ENCODE peak calls at places on chromosomes 1 and 21, in six cellular contexts. K is M059J; P is retinal pigment epithelial cell; R is RWPE1; N is stimulated activated CD8-positive, alpha-beta memory T cell treated with anti-CD3 and anti-CD28 coated beads, Interleukin-7, amount 100 ng/mL, for 1 hour; D is activated CD4-positive, alpha-beta T cell treated with anti-CD3 and anti-CD28 coated beads for 4 hours. H is an unnamed sample.
A peak's percentile ranks its signal among the peaks of the same experiment; 100 is the strongest.

GRCh38 chr1:21669287-21670058 is at the start of gene RAP1GAP:
- DNase-seq in K (no peak), D (no peak), R (no peak), N (no peak), P (no peak), H (no peak)

GRCh38 chr1:159828916-159829634 is 2.4 kb downstream of the SLAMF8 start:
- DNase-seq in N (no peak), D (no peak), K (no peak), R (no peak), P (no peak), H (peak; percentile 35)

GRCh38 chr1:27058976-27059688 is 46.5 kb upstream of the TENT5B start:
- DNase-seq in D (no peak), N (no peak), P (no peak), R (no peak), K (no peak), H (no peak)

GRCh38 chr1:239555350-239555749 is 169.0 kb downstream of the CHRM3 start:
- DNase-seq in P (no peak), R (no peak), D (no peak), N (no peak), K (no peak), H (peak; percentile 7)

GRCh38 chr1:100883963-100884362 is 10.7 kb downstream of the EXTL2 start:
- DNase-seq in R (peak; percentile 64), N (no peak), K (peak; percentile 62), P (no peak), D (no peak), H (no peak)

GRCh38 chr21:21366277-21366676 is 368.1 kb downstream of the NCAM2 start:
- DNase-seq in D (no peak), P (no peak), N (no peak), R (no peak), K (no peak), H (no peak)

GRCh38 chr1:63818567-63819340 is 44.9 kb downstream of the ROR1 start:
- DNase-seq in R (no peak), P (no peak), D (no peak), K (peak; percentile 52), N (no peak), H (no peak)

GRCh38 chr1:67749844-67750689 is 65.1 kb downstream of the GADD45A start:
- DNase-seq in P (peak; percentile 77), D (no peak), N (no peak), R (peak; percentile 82), K (peak; percentile 98), H (no peak)

GRCh38 chr1:180841460-180841859 is 71.2 kb upstream of the KIAA1614 start:
- DNase-seq in P (no peak), R (no peak), N (no peak), K (no peak), D (no peak), H (no peak)

GRCh38 chr1:21241761-21242581 is 48.3 kb downstream of the ECE1 start:
- DNase-seq in N (no peak), K (peak; percentile 54), D (no peak), P (no peak), R (no peak), H (no peak)

GRCh38 chr21:34965200-34966174 is 83.6 kb downstream of the RUNX1 start:
- DNase-seq in R (no peak), P (no peak), N (no peak), K (peak; percentile 92), D (no peak), H (no peak)

GRCh38 chr1:1760345-1760650 is 18.0 kb downstream of the NADK start:
- DNase-seq in D (no peak), P (no peak), K (no peak), N (no peak), R (no peak), H (no peak)

GRCh38 chr1:21946836-21947587 is 9.9 kb upstream of the HSPG2 start:
- DNase-seq in K (no peak), N (no peak), D (no peak), P (no peak), R (no peak), H (no peak)

GRCh38 chr1:24683713-24684162 is 40.6 kb downstream of the SRRM1 start:
- DNase-seq in P (peak; percentile 94), N (no peak), R (peak; percentile 90), K (peak; percentile 98), D (no peak), H (no peak)

GRCh38 chr1:230745071-230745470 is 2.1 kb upstream of the CAPN9 start:
- DNase-seq in P (no peak), D (no peak), N (no peak), R (no peak), K (no peak), H (no peak)

GRCh38 chr1:22662986-22663408 is 10.0 kb downstream of the C1QB start:
- DNase-seq in K (no peak), N (no peak), R (no peak), D (no peak), P (no peak), H (no peak)

GRCh38 chr1:151841141-151841540 is 1.5 kb upstream of the C2CD4D start:
- DNase-seq in K (peak; percentile 92), N (no peak), R (peak; percentile 20), D (no peak), P (peak; percentile 95), H (no peak)

GRCh38 chr1:236425031-236425663 is 31.1 kb downstream of the EDARADD start:
- DNase-seq in R (no peak), K (no peak), D (peak; percentile 5), N (no peak), P (no peak), H (no peak)

GRCh38 chr1:184698001-184698400 is 56.7 kb downstream of the EDEM3 start:
- DNase-seq in D (no peak), P (no peak), K (no peak), N (no peak), R (no peak), H (no peak)

GRCh38 chr1:150973258-150973825 is 1.3 kb downstream of the CERS2 start:
- DNase-seq in N (no peak), D (no peak), P (no peak), K (no peak), R (no peak), H (no peak)

H was measured in iPS DF 6.9.